ENCODE peak calls at places on chromosomes 12 and 14, in seven cellular contexts. P is psoas muscle; Y is NCI-H774; V is GM10248; U is CD8-positive, alpha-beta memory T cell; B is central memory CD4-positive, alpha-beta T cell; O is H4. I is an unnamed sample.

GRCh38 chr12:13981296-13981962 is at the start of gene GRIN2B:
- DNase-seq in P (no peak), Y (no peak), V (no peak), U (no peak), B (no peak), O (no peak), I (no peak)

GRCh38 chr12:104669851-104670337 is 213.1 kb downstream of the CHST11 start:
- DNase-seq in P (peak; percentile 28), Y (no peak), V (peak; percentile 68), U (peak; percentile 18), B (peak; percentile 24), O (no peak), I (peak; percentile 90)

GRCh38 chr12:57832966-57833365 is 13.6 kb downstream of the CTDSP2 start:
- DNase-seq in P (no peak), Y (no peak), V (no peak), U (no peak), B (no peak), O (no peak), I (no peak)

GRCh38 chr14:87873741-87874140 is 119.2 kb downstream of the GALC start:
- DNase-seq in P (no peak), Y (no peak), V (no peak), U (no peak), B (no peak), O (no peak), I (no peak)

GRCh38 chr12:53214687-53215455 is 7.8 kb upstream of the ITGB7 start:
- DNase-seq in P (peak; percentile 61), Y (no peak), V (no peak), U (no peak), B (no peak), O (no peak), I (no peak)

GRCh38 chr12:25054076-25054782 is 105.3 kb upstream of the BCAT1 start:
- DNase-seq in P (no peak), Y (no peak), V (no peak), U (no peak), B (no peak), O (no peak), I (peak; percentile 35)

GRCh38 chr12:66087365-66087943 is 43.1 kb downstream of the LLPH start:
- DNase-seq in P (peak; percentile 39), Y (peak; percentile 29), V (peak; percentile 52), U (peak; percentile 9), B (no peak), O (peak; percentile 61), I (peak; percentile 61)

GRCh38 chr14:91241848-91242247 is 2.7 kb downstream of the GPR68 start:
- DNase-seq in P (no peak), Y (no peak), V (peak; percentile 51), U (peak; percentile 37), B (peak; percentile 50), O (no peak), I (peak; percentile 73)

GRCh38 chr12:96104566-96104965 is 69.2 kb upstream of the LTA4H start:
- DNase-seq in P (no peak), Y (no peak), V (no peak), U (no peak), B (no peak), O (no peak), I (no peak)

GRCh38 chr14:70987042-70987441 is 79.8 kb downstream of the PCNX1 start:
- DNase-seq in P (no peak), Y (no peak), V (no peak), U (no peak), B (no peak), O (no peak), I (no peak)

GRCh38 chr14:75835156-75836141 is 146.3 kb downstream of the TGFB3 start:
- DNase-seq in P (no peak), Y (no peak), V (no peak), U (no peak), B (no peak), O (no peak), I (no peak)

GRCh38 chr12:86421333-86421732 is 165.1 kb upstream of the MGAT4C start:
- DNase-seq in P (no peak), Y (no peak), V (no peak), U (no peak), B (no peak), O (no peak), I (no peak)

GRCh38 chr14:35897616-35898111 is 71.5 kb downstream of the BRMS1L start:
- DNase-seq in P (no peak), Y (peak; percentile 40), V (no peak), U (no peak), B (no peak), O (no peak), I (peak; percentile 17)

GRCh38 chr12:144650-145284 is 69.2 kb downstream of the SLC6A12 start:
- DNase-seq in P (no peak), Y (peak; percentile 53), V (no peak), U (no peak), B (no peak), O (no peak), I (peak; percentile 41)

GRCh38 chr14:25464078-25464477 is 414.1 kb upstream of the STXBP6 start:
- DNase-seq in P (no peak), Y (no peak), V (no peak), U (no peak), B (no peak), O (no peak), I (no peak)

GRCh38 chr14:106277503-106277902 is 751.1 kb downstream of the TMEM121 start:
- DNase-seq in P (no peak), Y (no peak), V (peak; percentile 24), U (peak; percentile 3), B (peak; percentile 9), O (no peak), I (no peak)

GRCh38 chr12:52190860-52191729 is 719 bp downstream of the KRT80 start:
- DNase-seq in P (no peak), Y (no peak), V (no peak), U (no peak), B (no peak), O (no peak), I (no peak)

GRCh38 chr12:85741051-85741450 is 95.2 kb downstream of the RASSF9 start:
- DNase-seq in P (no peak), Y (no peak), V (no peak), U (no peak), B (no peak), O (no peak), I (no peak)

GRCh38 chr14:40417777-40418401 is 985.7 kb upstream of the FBXO33 start:
- DNase-seq in P (no peak), Y (no peak), V (peak; percentile 5), U (no peak), B (no peak), O (peak; percentile 25), I (peak; percentile 44)

GRCh38 chr12:229441-230191 is 15.7 kb upstream of the SLC6A12 start:
- DNase-seq in P (no peak), Y (no peak), V (no peak), U (no peak), B (no peak), O (no peak), I (no peak)

GRCh38 chr12:108730337-108731104 is 797 bp downstream of the CORO1C start:
- DNase-seq in P (peak; percentile 70), Y (peak; percentile 74), V (peak; percentile 53), U (peak; percentile 28), B (no peak), O (peak; percentile 60), I (peak; percentile 74)

GRCh38 chr14:71952381-71953363 is 20.4 kb downstream of the RGS6 start:
- DNase-seq in P (no peak), Y (no peak), V (no peak), U (no peak), B (no peak), O (no peak), I (no peak)

GRCh38 chr12:16610743-16611142 is 4.8 kb upstream of the LMO3 start:
- DNase-seq in P (no peak), Y (peak; percentile 30), V (no peak), U (no peak), B (no peak), O (no peak), I (no peak)

GRCh38 chr14:104731249-104731924 is 7.4 kb downstream of the ADSS1 start:
- DNase-seq in P (no peak), Y (no peak), V (no peak), U (no peak), B (no peak), O (peak; percentile 41), I (peak; percentile 53)

GRCh38 chr12:5546616-5547015 is 114.7 kb downstream of the NTF3 start:
- DNase-seq in P (no peak), Y (no peak), V (no peak), U (no peak), B (no peak), O (no peak), I (no peak)

GRCh38 chr12:1873531-1874149 is 44.8 kb downstream of the CACNA2D4 start:
- DNase-seq in P (no peak), Y (no peak), V (no peak), U (no peak), B (no peak), O (no peak), I (no peak)

GRCh38 chr14:34387974-34388533 is 74.0 kb downstream of the SPTSSA start:
- DNase-seq in P (no peak), Y (no peak), V (no peak), U (no peak), B (no peak), O (no peak), I (no peak)

GRCh38 chr12:91139981-91140659 is 28.8 kb upstream of the LUM start:
- DNase-seq in P (no peak), Y (no peak), V (no peak), U (no peak), B (no peak), O (peak; percentile 92), I (no peak)

I was measured in RPMI8226.